ENCODE peak calls at places on chromosomes 4 and X, in ten cellular contexts. V is dorsolateral prefrontal cortex, R is cardiac muscle cell, T is HL-60, C is thoracic aorta, D is GM23338, O is bronchial epithelial cell, A is fibroblast of mammary gland, B is left ventricle myocardium inferior, Y is Panc1. I is an unnamed sample.

GRCh38 chr4:102008711-102009110 is 218.2 kb downstream of the BANK1 start:
- DNase-seq in V (no peak), R (peak; percentile 31), T (no peak), C (no peak), D (no peak), O (no peak), A (no peak), B (no peak), Y (no peak), I (no peak)

GRCh38 chr4:102843273-102843672 is 15.9 kb upstream of the UBE2D3 start:
- DNase-seq in V (no peak), R (no peak), T (no peak), C (no peak), D (no peak), O (peak; percentile 79), A (no peak), B (no peak), Y (no peak), I (no peak)

GRCh38 chr4:86957214-86957613 is 22.4 kb downstream of the AFF1 start:
- DNase-seq in V (no peak), R (peak; percentile 63), T (no peak), C (no peak), D (no peak), O (peak; percentile 75), A (peak; percentile 39), B (no peak), Y (no peak), I (no peak)

GRCh38 chr4:77385124-77385969 is 220.3 kb upstream of the CXCL13 start:
- DNase-seq in V (peak; percentile 72), R (peak; percentile 82), T (peak; percentile 10), C (no peak), D (peak; percentile 77), O (peak; percentile 69), A (peak; percentile 70), B (peak; percentile 22), Y (peak; percentile 52), I (no peak)

GRCh38 chr4:138686078-138686477 is 329.5 kb upstream of the NOCT start:
- DNase-seq in V (no peak), R (no peak), T (no peak), C (no peak), D (no peak), O (no peak), A (peak; percentile 15), B (peak; percentile 64), Y (no peak), I (no peak)

GRCh38 chr4:140296335-140296753 is 77.1 kb upstream of the SCOC start:
- DNase-seq in V (no peak), R (peak; percentile 81), T (no peak), C (peak; percentile 30), D (no peak), O (peak; percentile 39), A (peak; percentile 90), B (peak; percentile 51), Y (no peak), I (no peak)

GRCh38 chr4:81504685-81505598 is 33.2 kb upstream of the RASGEF1B start:
- DNase-seq in V (no peak), R (peak; percentile 36), T (no peak), C (no peak), D (no peak), O (no peak), A (peak; percentile 5), B (peak; percentile 65), Y (no peak), I (no peak)

GRCh38 chr4:2583517-2583916 is 47.1 kb downstream of the FAM193A start:
- DNase-seq in V (no peak), R (peak; percentile 64), T (no peak), C (no peak), D (no peak), O (peak; percentile 85), A (peak; percentile 48), B (no peak), Y (no peak), I (no peak)

GRCh38 chr4:7676376-7676775 is 241.6 kb upstream of the PSAPL1 start:
- DNase-seq in V (no peak), R (no peak), T (no peak), C (no peak), D (no peak), O (no peak), A (no peak), B (no peak), Y (no peak), I (peak; percentile 30)

GRCh38 chr4:98958065-98958464 is 29.1 kb upstream of the EIF4E start:
- DNase-seq in V (no peak), R (no peak), T (no peak), C (no peak), D (no peak), O (no peak), A (no peak), B (no peak), Y (no peak), I (no peak)

GRCh38 chr4:19736968-19737756 is 514.5 kb upstream of the SLIT2 start:
- DNase-seq in V (no peak), R (peak; percentile 27), T (no peak), C (no peak), D (no peak), O (no peak), A (no peak), B (no peak), Y (no peak), I (no peak)

GRCh38 chr4:25367004-25367621 is 9.9 kb upstream of the ANAPC4 start:
- DNase-seq in V (no peak), R (peak; percentile 70), T (no peak), C (no peak), D (peak; percentile 71), O (peak; percentile 44), A (peak; percentile 63), B (no peak), Y (no peak), I (no peak)

GRCh38 chrX:14616301-14616700 is 87.0 kb downstream of the GLRA2 start:
- DNase-seq in V (no peak), R (peak; percentile 9), T (no peak), C (no peak), D (no peak), O (no peak), A (no peak), B (no peak), Y (no peak), I (no peak)

GRCh38 chr4:130479020-130479419 is 1383.1 kb downstream of the C4orf33 start:
- DNase-seq in V (no peak), R (peak; percentile 36), T (no peak), C (no peak), D (no peak), O (peak; percentile 44), A (peak; percentile 53), B (no peak), Y (no peak), I (no peak)

GRCh38 chr4:56215901-56216300 is 171.4 kb downstream of the AASDH start:
- DNase-seq in V (no peak), R (peak; percentile 81), T (no peak), C (no peak), D (peak; percentile 43), O (peak; percentile 15), A (peak; percentile 63), B (no peak), Y (no peak), I (no peak)

GRCh38 chr4:95465010-95465409 is 83.8 kb downstream of the UNC5C start:
- DNase-seq in V (no peak), R (no peak), T (no peak), C (no peak), D (no peak), O (no peak), A (no peak), B (no peak), Y (no peak), I (no peak)

GRCh38 chrX:50691820-50692219 is 122.2 kb downstream of the SHROOM4 start:
- DNase-seq in V (no peak), R (peak; percentile 60), T (no peak), C (no peak), D (peak; percentile 83), O (peak; percentile 35), A (peak; percentile 54), B (no peak), Y (peak; percentile 24), I (no peak)

DNA sequence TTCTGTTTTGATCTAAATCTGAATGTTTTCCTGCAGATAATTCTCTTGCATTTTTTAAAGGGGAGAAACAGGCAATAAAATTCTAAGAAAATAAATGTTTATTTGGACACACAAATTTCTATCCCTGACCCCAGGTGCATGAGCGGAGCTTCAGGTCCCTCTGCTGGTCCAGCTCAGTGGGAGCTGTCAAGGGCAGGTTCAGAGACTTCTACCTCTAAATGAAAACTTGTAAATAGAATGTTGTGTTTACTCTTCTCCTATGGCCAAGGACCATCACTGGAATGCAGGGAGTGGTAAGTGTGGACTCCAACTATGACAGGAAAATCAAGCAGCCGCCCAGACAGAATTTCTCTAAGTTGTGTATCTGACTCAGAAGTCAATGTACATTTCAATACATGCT is 148.6 kb upstream of the TTC29 start:
- DNase-seq in V (no peak), R (no peak), T (no peak), C (no peak), D (peak; percentile 37), O (no peak), A (no peak), B (no peak), Y (no peak), I (no peak)
- TF ChIP-seq CTCF in V (no peak), R (no peak), T (no peak), C (no peak), D (peak; percentile 74), O (peak; percentile 10), A (no peak), B (peak; percentile 50), Y (peak; percentile 7), I (peak; percentile 54)

DNA sequence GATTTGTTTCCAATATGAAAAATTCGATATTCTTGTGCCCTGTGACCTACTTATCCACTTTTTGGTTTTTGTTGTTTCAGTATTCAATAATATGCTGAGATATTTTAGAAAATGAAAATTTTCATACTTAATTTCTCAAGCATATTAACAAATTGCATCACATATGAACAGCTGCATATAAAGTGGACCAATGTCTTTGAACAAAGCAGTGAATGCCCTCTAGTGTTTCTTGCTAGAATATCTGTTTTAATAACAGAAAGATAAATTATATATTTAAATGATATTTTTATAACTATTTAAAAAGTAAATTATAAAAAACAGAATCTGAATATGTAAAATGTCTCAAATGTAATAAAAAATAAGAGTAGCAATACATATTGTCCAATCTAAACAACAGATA is 31.7 kb upstream of the INTU start:
- DNase-seq in V (no peak), R (peak; percentile 58), T (no peak), C (no peak), D (no peak), O (peak; percentile 35), A (peak; percentile 42), B (no peak), Y (no peak), I (no peak)
- TF ChIP-seq CTCF in V (peak; percentile 21), R (peak; percentile 34), T (no peak), C (no peak), D (no peak), O (no peak), A (peak; percentile 44), B (peak; percentile 14), Y (no peak), I (peak; percentile 85)

GRCh38 chr4:22999419-22999818 is 306.7 kb downstream of the GBA3 start:
- DNase-seq in V (no peak), R (no peak), T (no peak), C (no peak), D (peak; percentile 54), O (no peak), A (no peak), B (no peak), Y (no peak), I (no peak)
- TF ChIP-seq CTCF in V (no peak), R (no peak), T (no peak), C (no peak), D (peak; percentile 73), O (no peak), A (no peak), B (no peak), Y (no peak), I (no peak)

GRCh38 chr4:73311428-73311827 is 52.8 kb upstream of the ANKRD17 start:
- DNase-seq in V (no peak), R (peak; percentile 56), T (no peak), C (no peak), D (peak; percentile 53), O (peak; percentile 54), A (peak; percentile 71), B (no peak), Y (no peak), I (no peak)
- TF ChIP-seq CTCF in V (peak; percentile 39), R (peak; percentile 32), T (no peak), C (peak; percentile 24), D (no peak), O (no peak), A (peak; percentile 43), B (peak; percentile 51), Y (peak; percentile 34), I (peak; percentile 90)